ENCODE peak calls at places on chromosomes 3 and 15, in four cellular contexts. V is CD4-positive, alpha-beta memory T cell; I is astrocyte; K is neuronal stem cell. Q is an unnamed sample. For H3K4me1 and H3K36me3, the result is how much of the 10 kb centered on the place peaks cover.

GRCh38 chr3:160804762-160805161 is 48.7 kb downstream of the PPM1L start:
- DNase-seq in I (no peak), V (no peak), K (no peak), Q (no peak)

GRCh38 chr3:143067201-143067600 is 52.4 kb upstream of the CHST2 start:
- DNase-seq in I (no peak), V (no peak), K (no peak), Q (no peak)

GRCh38 chr3:107710851-107711250 is 188.1 kb downstream of the BBX start:
- DNase-seq in K (no peak), I (peak), V (no peak), Q (no peak)

GRCh38 chr3:196537319-196537984 is 22.3 kb upstream of the SMCO1 start:
- DNase-seq in I (no peak), V (peak), K (peak), Q (no peak)

GRCh38 chr3:46516521-46516920 is 18.7 kb downstream of the RTP3 start:
- DNase-seq in K (no peak), I (no peak), V (no peak), Q (no peak)

GRCh38 chr15:48798319-48798718 is 12.6 kb downstream of the CEP152 start:
- DNase-seq in K (peak), I (no peak), V (no peak), Q (no peak)

GRCh38 chr15:59549339-59549807 is 62.2 kb upstream of the GCNT3 start:
- DNase-seq in I (no peak), V (no peak), K (no peak), Q (no peak)

GRCh38 chr15:67444100-67444499 is 76.8 kb upstream of the C15orf61 start:
- DNase-seq in I (no peak), V (no peak), K (no peak), Q (no peak)

GRCh38 chr3:191566469-191566868 is 105.5 kb downstream of the PYDC2 start:
- DNase-seq in K (no peak), I (peak), V (no peak), Q (no peak)

GRCh38 chr3:67790043-67790442 is 135.6 kb upstream of the SUCLG2 start:
- DNase-seq in V (peak), I (peak), K (peak), Q (peak)

GRCh38 chr3:89699771-89700170 is 592.4 kb downstream of the EPHA3 start:
- DNase-seq in I (no peak), K (no peak), V (no peak), Q (no peak)

GRCh38 chr3:159987291-159987711 is 1.3 kb upstream of the IL12A start:
- DNase-seq in K (no peak), I (peak), V (no peak), Q (no peak)

GRCh38 chr15:31606942-31607497 is 280.4 kb downstream of the KLF13 start:
- DNase-seq in K (no peak), I (no peak), V (no peak), Q (no peak)

GRCh38 chr15:61091229-61091628 is 137.9 kb downstream of the RORA start:
- DNase-seq in V (no peak), K (no peak), I (no peak), Q (no peak)

GRCh38 chr3:127690823-127691452 is 18.2 kb downstream of the ABTB1 start:
- DNase-seq in I (peak), K (no peak), V (no peak), Q (no peak)

GRCh38 chr15:93173369-93173768 is 84.4 kb upstream of the RGMA start:
- DNase-seq in V (no peak), I (peak), K (no peak), Q (no peak)

GRCh38 chr3:4720316-4721075 is 227.3 kb downstream of the ITPR1 start:
- DNase-seq in I (peak), K (no peak), V (no peak), Q (no peak)

GRCh38 chr3:157115069-157116006 is 44.6 kb downstream of the CCNL1 start:
- DNase-seq in V (no peak), I (peak), K (peak), Q (no peak)

GRCh38 chr3:56724580-56725142 is 41.6 kb upstream of the TASOR start:
- DNase-seq in V (no peak), K (no peak), I (peak), Q (no peak)

GRCh38 chr3:189797103-189797850 is 166.1 kb downstream of the TP63 start:
- DNase-seq in V (no peak), K (no peak), I (no peak), Q (no peak)

GRCh38 chr3:65019412-65020093 is 331.8 kb upstream of the ADAMTS9 start:
- DNase-seq in I (peak), K (no peak), V (no peak), Q (no peak)

GRCh38 chr3:106945435-106945834 is 431.8 kb upstream of the CCDC54 start:
- DNase-seq in V (no peak), K (no peak), I (no peak), Q (no peak)

GRCh38 chr3:190830031-190830430 is 32.5 kb downstream of the GMNC start:
- DNase-seq in K (no peak), I (no peak), V (no peak), Q (no peak)

GRCh38 chr3:69231929-69232437 is 109.6 kb upstream of the LMOD3 start:
- DNase-seq in V (no peak), K (no peak), I (peak), Q (no peak)

GRCh38 chr3:150146891-150147761 is 176.4 kb upstream of the PFN2 start:
- DNase-seq in K (no peak), I (peak), V (no peak), Q (no peak)

GRCh38 chr3:17401912-17402311 is 340.5 kb downstream of the TBC1D5 start:
- DNase-seq in K (no peak), V (no peak), I (no peak), Q (no peak)

GRCh38 chr3:55719508-55719907 is 232.4 kb upstream of the WNT5A start:
- DNase-seq in V (no peak), K (no peak), I (no peak), Q (no peak)

GRCh38 chr3:31906182-31906581 is 74.9 kb downstream of the OSBPL10 start:
- DNase-seq in K (no peak), V (no peak), I (no peak), Q (no peak)

GRCh38 chr3:46930945-46931403 is 45.6 kb downstream of the CCDC12 start:
- DNase-seq in I (no peak), V (no peak), K (no peak), Q (no peak)

DNA sequence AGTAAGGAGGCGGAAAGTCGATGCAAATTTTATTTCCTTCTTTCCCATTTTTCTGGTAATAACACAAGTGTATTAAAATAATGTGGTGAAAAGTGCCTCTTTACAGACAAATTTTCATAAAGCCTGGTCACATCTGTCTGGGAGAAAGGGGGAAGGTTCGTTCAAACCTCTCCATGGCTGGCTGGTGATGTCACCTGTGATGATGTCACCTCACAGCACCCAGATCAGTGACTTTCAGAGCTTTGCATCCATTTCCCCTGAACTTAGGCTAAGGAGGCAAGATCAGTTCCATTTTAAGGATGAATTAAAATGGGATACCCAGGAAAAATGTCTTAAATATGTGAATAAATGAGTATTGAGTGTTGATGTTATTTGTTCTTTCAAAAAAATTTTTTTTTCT is 34.1 kb downstream of the ATP10A start:
- DNase-seq in K (no peak), V (no peak), I (peak), Q (no peak)
- H3K4me1 ChIP-seq in K (under half), V (under half), I (under half), Q (under half)

GRCh38 chr3:193978446-193978845 is 157.5 kb upstream of the HES1 start:
- DNase-seq in I (peak), K (no peak), V (no peak), Q (no peak)
- H3K36me3 ChIP-seq in I (under half), K (under half), V (under half), Q (under half)

DNA sequence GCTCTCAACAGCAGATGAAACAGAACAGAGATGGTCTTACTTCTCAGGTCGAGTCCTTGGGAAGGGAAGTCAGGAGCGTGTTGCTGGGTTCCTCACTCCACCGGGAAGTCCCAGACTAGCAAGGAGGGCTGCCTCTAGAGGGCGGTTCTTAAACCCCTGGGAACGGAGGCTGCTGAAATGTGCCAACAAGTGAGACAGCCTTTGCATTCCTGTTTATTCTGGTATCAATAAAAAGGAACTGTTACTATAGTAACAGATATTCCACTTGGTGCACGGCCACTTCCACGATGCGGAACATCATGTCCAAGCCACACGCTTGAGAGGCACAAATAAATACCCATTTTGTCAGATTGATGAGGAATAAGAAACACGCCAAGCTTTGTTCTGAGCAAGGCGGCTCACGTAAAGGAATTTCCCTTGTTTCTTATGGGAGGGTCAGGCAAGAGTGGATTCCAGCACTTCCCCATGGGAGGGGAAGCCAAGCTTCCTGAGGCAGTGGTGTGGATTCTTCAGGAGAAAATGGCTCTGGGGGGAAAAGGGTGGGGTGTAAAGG is at the start of gene FAM107A:
- DNase-seq in I (peak), V (no peak), K (no peak), Q (no peak)
- H3K4me3 ChIP-seq in I (no peak), V (no peak), K (no peak), Q (no peak)

GRCh38 chr3:50336452-50337174 is 4.0 kb downstream of the RASSF1 start:
- DNase-seq in V (peak), K (no peak), I (no peak), Q (no peak)
- H3K4me1 ChIP-seq in V (half or more), K (under half), I (under half), Q (under half)